ENCODE peak calls at places on chromosomes 11 and 22, in seven cellular contexts. R is pancreas, J is stomach, O is fibroblast of pulmonary artery, S is upper lobe of right lung, W is AG10803, M is psoas muscle. N is an unnamed sample.
A peak's percentile ranks its signal among the peaks of the same experiment; 100 is the strongest.

GRCh38 chr11:46369458-46370152 is 11.9 kb upstream of the MDK start:
- DNase-seq in R (no peak), J (peak; percentile 67), O (peak; percentile 80), S (no peak), W (peak; percentile 68), M (peak; percentile 74), N (peak; percentile 58)

GRCh38 chr22:31569126-31569525 is 72.8 kb downstream of the SFI1 start:
- DNase-seq in R (no peak), J (no peak), O (no peak), S (no peak), W (no peak), M (no peak), N (no peak)

GRCh38 chr11:65560555-65561418 is 2.6 kb upstream of the LTBP3 start:
- DNase-seq in R (no peak), J (peak; percentile 62), O (peak; percentile 61), S (no peak), W (no peak), M (peak; percentile 77), N (peak; percentile 66)

GRCh38 chr11:7579226-7579825 is 65.5 kb downstream of the PPFIBP2 start:
- DNase-seq in R (no peak), J (no peak), O (peak; percentile 66), S (no peak), W (peak; percentile 68), M (no peak), N (peak; percentile 85)

GRCh38 chr22:25039255-25039654 is 86.7 kb downstream of the KIAA1671 start:
- DNase-seq in R (no peak), J (no peak), O (no peak), S (no peak), W (no peak), M (no peak), N (no peak)

GRCh38 chr22:19800306-19800705 is 39.7 kb downstream of the TBX1 start:
- DNase-seq in R (no peak), J (no peak), O (no peak), S (no peak), W (no peak), M (peak; percentile 40), N (no peak)

GRCh38 chr11:20597137-20597923 is 2.1 kb upstream of the SLC6A5 start:
- DNase-seq in R (no peak), J (no peak), O (no peak), S (no peak), W (no peak), M (no peak), N (no peak)

GRCh38 chr11:83092488-83093384 is 21.0 kb upstream of the RAB30 start:
- DNase-seq in R (peak; percentile 71), J (peak; percentile 78), O (no peak), S (no peak), W (no peak), M (peak; percentile 64), N (peak; percentile 10)

GRCh38 chr11:78365381-78365792 is 52.2 kb downstream of the GAB2 start:
- DNase-seq in R (no peak), J (peak; percentile 61), O (peak; percentile 68), S (no peak), W (peak; percentile 73), M (no peak), N (peak; percentile 96)

GRCh38 chr11:65058012-65058411 is 341 bp downstream of the NAALADL1 start:
- DNase-seq in R (no peak), J (no peak), O (no peak), S (no peak), W (no peak), M (no peak), N (no peak)

GRCh38 chr11:27381238-27381666 is 18.2 kb upstream of the CCDC34 start:
- DNase-seq in R (peak; percentile 58), J (no peak), O (no peak), S (no peak), W (no peak), M (no peak), N (no peak)

GRCh38 chr11:73249304-73249703 is 22.8 kb upstream of the P2RY6 start:
- DNase-seq in R (no peak), J (no peak), O (no peak), S (peak; percentile 4), W (no peak), M (peak; percentile 33), N (peak; percentile 27)

GRCh38 chr11:58628446-58628845 is 6.0 kb downstream of the CNTF start:
- DNase-seq in R (peak; percentile 25), J (no peak), O (no peak), S (no peak), W (peak; percentile 17), M (no peak), N (peak; percentile 62)

GRCh38 chr11:34036456-34036855 is 15.1 kb upstream of the CAPRIN1 start:
- DNase-seq in R (no peak), J (no peak), O (no peak), S (no peak), W (no peak), M (no peak), N (peak; percentile 25)

GRCh38 chr22:11629661-11630385 is 3898.2 kb upstream of the OR11H1 start:
- DNase-seq in R (no peak), J (no peak), O (no peak), S (peak; percentile 66), W (no peak), M (peak; percentile 52), N (no peak)

GRCh38 chr11:61516191-61516590 is 7.6 kb downstream of the LRRC10B start:
- DNase-seq in R (no peak), J (no peak), O (no peak), S (no peak), W (no peak), M (no peak), N (no peak)

GRCh38 chr11:24181395-24182047 is 315.3 kb upstream of the LUZP2 start:
- DNase-seq in R (no peak), J (no peak), O (no peak), S (no peak), W (no peak), M (no peak), N (no peak)

GRCh38 chr11:1305558-1306056 is 3.8 kb downstream of the TOLLIP start:
- DNase-seq in R (no peak), J (peak; percentile 25), O (no peak), S (no peak), W (no peak), M (no peak), N (no peak)

GRCh38 chr11:128685383-128686044 is 8.4 kb upstream of the FLI1 start:
- DNase-seq in R (no peak), J (no peak), O (no peak), S (no peak), W (no peak), M (no peak), N (peak; percentile 48)
- H3K4me3 ChIP-seq in R (no peak overlapping the region), J (peak overlapping the region; percentile 32), O (peak overlapping the region; percentile 25), S (no peak overlapping the region), W (no peak overlapping the region), M (no peak overlapping the region), N (no peak overlapping the region)

GRCh38 chr11:80502511-80502910 is 1061.7 kb upstream of the TENM4 start:
- DNase-seq in R (no peak), J (no peak), O (no peak), S (no peak), W (no peak), M (no peak), N (no peak)
- TF ChIP-seq CTCF in R (no peak), J (no peak), O (no peak), S (no peak), W (no peak), M (no peak), N (no peak)

DNA sequence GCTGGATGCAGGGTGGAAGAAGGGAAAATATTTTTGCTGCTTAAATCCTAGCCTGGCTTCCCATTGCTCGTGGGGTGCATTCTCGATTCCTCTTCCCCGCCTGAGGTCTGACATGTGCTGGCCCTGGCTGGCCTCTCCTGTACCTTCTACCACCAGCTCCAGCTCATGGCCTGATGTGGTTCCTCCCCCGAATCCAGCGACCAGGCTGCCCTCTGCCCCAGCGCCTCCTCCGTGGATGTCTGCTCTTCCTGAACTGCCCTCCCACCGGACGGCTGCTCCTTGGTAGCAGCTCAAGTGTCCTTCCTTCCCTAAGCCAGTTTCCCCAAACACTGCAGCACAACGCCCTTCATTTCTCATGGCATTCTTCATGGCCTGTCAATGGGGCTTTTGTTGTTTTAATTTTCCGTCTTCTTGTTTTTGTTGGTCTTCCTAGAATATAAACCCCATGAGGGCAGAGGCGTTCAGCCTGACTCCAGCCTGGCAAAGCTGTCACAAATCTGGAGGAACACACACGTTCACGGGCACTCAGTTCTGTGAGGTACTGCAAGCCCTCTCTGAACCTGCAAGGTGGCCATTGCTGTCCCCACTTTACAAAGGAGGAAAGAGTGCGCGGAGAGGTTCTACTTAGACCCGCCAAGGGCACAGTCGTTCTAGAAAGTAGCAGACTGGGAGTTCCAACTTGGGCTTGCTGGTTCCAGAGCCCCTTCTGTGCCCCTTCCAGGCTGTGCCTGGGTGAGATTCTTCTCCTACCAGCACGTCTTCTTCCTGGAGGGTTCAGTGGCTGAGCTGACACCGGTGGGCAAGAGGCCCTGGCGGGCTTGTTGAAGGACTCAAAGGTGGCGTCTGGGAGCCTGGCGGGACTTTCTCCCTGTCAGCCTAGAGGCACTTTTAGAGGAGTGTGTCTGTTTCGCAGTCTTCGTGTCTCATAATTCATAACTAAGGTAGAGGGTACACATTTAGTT is 955 bp upstream of the LRP5 start:
- DNase-seq in R (no peak), J (no peak), O (no peak), S (peak; percentile 70), W (no peak), M (no peak), N (no peak)
- H3K4me3 ChIP-seq in R (no peak overlapping the region), J (peak overlapping the region; percentile 86), O (no peak overlapping the region), S (peak overlapping the region; percentile 40), W (peak overlapping the region; percentile 43), M (peak overlapping the region; percentile 53), N (no peak overlapping the region)

DNA sequence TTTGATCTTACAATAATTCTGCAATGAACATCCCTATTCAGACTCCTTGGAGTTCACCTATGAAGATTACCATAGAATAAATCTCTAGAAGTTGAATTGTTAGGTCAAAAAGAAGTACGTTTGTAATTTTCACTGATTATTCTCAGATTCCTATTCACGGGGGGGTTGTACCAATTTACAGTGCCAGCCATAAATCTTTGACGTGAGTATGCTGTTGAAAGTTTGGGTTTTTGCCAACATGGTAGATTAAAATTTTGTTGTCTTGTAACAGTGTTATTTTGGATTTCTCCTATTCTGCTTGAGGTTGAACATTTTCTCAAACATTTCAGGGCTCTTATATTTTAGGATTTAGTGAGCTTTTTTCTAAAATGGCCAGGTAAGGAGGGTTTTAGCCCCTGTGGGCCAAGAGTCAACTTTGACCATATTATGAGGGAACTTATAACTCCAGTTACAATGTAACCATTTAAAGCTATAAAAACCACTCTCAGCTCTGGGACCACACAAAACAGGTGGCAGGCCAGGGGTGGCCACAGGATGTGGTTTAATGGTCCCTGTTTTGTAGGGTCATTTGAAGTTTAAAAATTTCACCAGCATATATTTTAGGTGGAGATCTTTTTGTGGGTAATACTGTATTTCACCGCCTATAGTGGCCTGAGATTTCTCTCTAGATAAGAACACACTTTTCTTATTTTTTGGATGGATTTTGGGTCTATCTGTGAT is 25.8 kb downstream of the GGTLC2 start:
- DNase-seq in R (no peak), J (no peak), O (no peak), S (no peak), W (no peak), M (no peak), N (no peak)
- TF ChIP-seq CTCF in R (no peak), J (no peak), O (no peak), S (no peak), W (no peak), M (no peak), N (no peak)

GRCh38 chr11:128726464-128727139 is 32.7 kb downstream of the FLI1 start:
- DNase-seq in R (no peak), J (no peak), O (no peak), S (no peak), W (no peak), M (no peak), N (no peak)
- H3K4me3 ChIP-seq in R (no peak overlapping the region), J (no peak overlapping the region), O (no peak overlapping the region), S (no peak overlapping the region), W (no peak overlapping the region), M (no peak overlapping the region), N (no peak overlapping the region)

GRCh38 chr11:63745304-63746170 is 23.0 kb downstream of the ZFTA start:
- DNase-seq in R (no peak), J (no peak), O (peak; percentile 33), S (no peak), W (no peak), M (no peak), N (no peak)
- TF ChIP-seq CTCF in R (no peak), J (no peak), O (peak; percentile 25), S (no peak), W (peak; percentile 10), M (no peak), N (peak; percentile 26)